ENCODE peak calls at places on chromosomes 5 and 9, in five cellular contexts. One of them, this sample, is unnamed.
A peak's percentile ranks its signal among the peaks of the same experiment; 100 is the strongest.

GRCh38 chr9:92947268-92948031 is at the start of gene FGD3:
- DNase-seq in sigmoid colon: no peak
- DNase-seq in cardiac muscle cell: peak; percentile 52
- DNase-seq in activated CD4-positive, CD25-positive, alpha-beta regulatory T cell treated with anti-CD3 and anti-CD28 coated beads, Interleukin-2, amount 50 U/mL, for 16 hours: no peak
- DNase-seq in effector memory CD4-positive, alpha-beta T cell: no peak
- DNase-seq in this sample: no peak

GRCh38 chr5:177089825-177090641 is 3.3 kb downstream of the FGFR4 start:
- DNase-seq in sigmoid colon: no peak
- DNase-seq in cardiac muscle cell: no peak
- DNase-seq in activated CD4-positive, CD25-positive, alpha-beta regulatory T cell treated with anti-CD3 and anti-CD28 coated beads, Interleukin-2, amount 50 U/mL, for 16 hours: no peak
- DNase-seq in effector memory CD4-positive, alpha-beta T cell: no peak
- DNase-seq in this sample: no peak

GRCh38 chr9:33161011-33161588 is 6.0 kb downstream of the B4GALT1 start:
- DNase-seq in sigmoid colon: peak; percentile 84
- DNase-seq in cardiac muscle cell: no peak
- DNase-seq in activated CD4-positive, CD25-positive, alpha-beta regulatory T cell treated with anti-CD3 and anti-CD28 coated beads, Interleukin-2, amount 50 U/mL, for 16 hours: no peak
- DNase-seq in effector memory CD4-positive, alpha-beta T cell: peak; percentile 40
- DNase-seq in this sample: no peak

GRCh38 chr9:86322973-86323644 is 31.1 kb downstream of the TUT7 start:
- DNase-seq in sigmoid colon: no peak
- DNase-seq in cardiac muscle cell: no peak
- DNase-seq in activated CD4-positive, CD25-positive, alpha-beta regulatory T cell treated with anti-CD3 and anti-CD28 coated beads, Interleukin-2, amount 50 U/mL, for 16 hours: no peak
- DNase-seq in effector memory CD4-positive, alpha-beta T cell: no peak
- DNase-seq in this sample: no peak

GRCh38 chr9:6184749-6185645 is 30.6 kb upstream of the IL33 start:
- DNase-seq in sigmoid colon: no peak
- DNase-seq in cardiac muscle cell: no peak
- DNase-seq in activated CD4-positive, CD25-positive, alpha-beta regulatory T cell treated with anti-CD3 and anti-CD28 coated beads, Interleukin-2, amount 50 U/mL, for 16 hours: no peak
- DNase-seq in effector memory CD4-positive, alpha-beta T cell: no peak
- DNase-seq in this sample: no peak

GRCh38 chr5:173689171-173689676 is 72.8 kb upstream of the BOD1 start:
- DNase-seq in sigmoid colon: no peak
- DNase-seq in cardiac muscle cell: no peak
- DNase-seq in activated CD4-positive, CD25-positive, alpha-beta regulatory T cell treated with anti-CD3 and anti-CD28 coated beads, Interleukin-2, amount 50 U/mL, for 16 hours: no peak
- DNase-seq in effector memory CD4-positive, alpha-beta T cell: no peak
- DNase-seq in this sample: no peak

GRCh38 chr9:83047839-83048775 is 14.8 kb downstream of the RASEF start:
- DNase-seq in sigmoid colon: no peak
- DNase-seq in cardiac muscle cell: no peak
- DNase-seq in activated CD4-positive, CD25-positive, alpha-beta regulatory T cell treated with anti-CD3 and anti-CD28 coated beads, Interleukin-2, amount 50 U/mL, for 16 hours: no peak
- DNase-seq in effector memory CD4-positive, alpha-beta T cell: no peak
- DNase-seq in this sample: no peak

GRCh38 chr5:155089649-155090048 is 76.1 kb downstream of the KIF4B start:
- DNase-seq in sigmoid colon: no peak
- DNase-seq in cardiac muscle cell: no peak
- DNase-seq in activated CD4-positive, CD25-positive, alpha-beta regulatory T cell treated with anti-CD3 and anti-CD28 coated beads, Interleukin-2, amount 50 U/mL, for 16 hours: no peak
- DNase-seq in effector memory CD4-positive, alpha-beta T cell: no peak
- DNase-seq in this sample: no peak

GRCh38 chr5:143837306-143837848 is 25.4 kb downstream of the HMHB1 start:
- DNase-seq in sigmoid colon: no peak
- DNase-seq in cardiac muscle cell: no peak
- DNase-seq in activated CD4-positive, CD25-positive, alpha-beta regulatory T cell treated with anti-CD3 and anti-CD28 coated beads, Interleukin-2, amount 50 U/mL, for 16 hours: no peak
- DNase-seq in effector memory CD4-positive, alpha-beta T cell: no peak
- DNase-seq in this sample: no peak

GRCh38 chr9:7520396-7520795 is 279.2 kb downstream of the DMAC1 start:
- DNase-seq in sigmoid colon: no peak
- DNase-seq in cardiac muscle cell: no peak
- DNase-seq in activated CD4-positive, CD25-positive, alpha-beta regulatory T cell treated with anti-CD3 and anti-CD28 coated beads, Interleukin-2, amount 50 U/mL, for 16 hours: no peak
- DNase-seq in effector memory CD4-positive, alpha-beta T cell: no peak
- DNase-seq in this sample: no peak

GRCh38 chr9:121059998-121060636 is 10.0 kb upstream of the C5 start:
- DNase-seq in sigmoid colon: no peak
- DNase-seq in cardiac muscle cell: peak; percentile 84
- DNase-seq in activated CD4-positive, CD25-positive, alpha-beta regulatory T cell treated with anti-CD3 and anti-CD28 coated beads, Interleukin-2, amount 50 U/mL, for 16 hours: peak; percentile 20
- DNase-seq in effector memory CD4-positive, alpha-beta T cell: no peak
- DNase-seq in this sample: peak; percentile 69

GRCh38 chr9:35114113-35114847 is 1.4 kb downstream of the ATOSB start:
- DNase-seq in sigmoid colon: peak; percentile 93
- DNase-seq in cardiac muscle cell: peak; percentile 90
- DNase-seq in activated CD4-positive, CD25-positive, alpha-beta regulatory T cell treated with anti-CD3 and anti-CD28 coated beads, Interleukin-2, amount 50 U/mL, for 16 hours: peak; percentile 34
- DNase-seq in effector memory CD4-positive, alpha-beta T cell: peak; percentile 72
- DNase-seq in this sample: peak; percentile 90

GRCh38 chr5:174708466-174709207 is 15.7 kb upstream of the MSX2 start:
- DNase-seq in sigmoid colon: peak; percentile 46
- DNase-seq in cardiac muscle cell: no peak
- DNase-seq in activated CD4-positive, CD25-positive, alpha-beta regulatory T cell treated with anti-CD3 and anti-CD28 coated beads, Interleukin-2, amount 50 U/mL, for 16 hours: no peak
- DNase-seq in effector memory CD4-positive, alpha-beta T cell: no peak
- DNase-seq in this sample: no peak

GRCh38 chr9:77926314-77926959 is 105.2 kb downstream of the GNAQ start:
- DNase-seq in sigmoid colon: no peak
- DNase-seq in cardiac muscle cell: no peak
- DNase-seq in activated CD4-positive, CD25-positive, alpha-beta regulatory T cell treated with anti-CD3 and anti-CD28 coated beads, Interleukin-2, amount 50 U/mL, for 16 hours: no peak
- DNase-seq in effector memory CD4-positive, alpha-beta T cell: no peak
- DNase-seq in this sample: no peak

GRCh38 chr5:109921735-109922395 is 232.1 kb downstream of the MAN2A1 start:
- DNase-seq in sigmoid colon: no peak
- DNase-seq in cardiac muscle cell: peak; percentile 83
- DNase-seq in activated CD4-positive, CD25-positive, alpha-beta regulatory T cell treated with anti-CD3 and anti-CD28 coated beads, Interleukin-2, amount 50 U/mL, for 16 hours: peak; percentile 11
- DNase-seq in effector memory CD4-positive, alpha-beta T cell: peak; percentile 3
- DNase-seq in this sample: no peak

GRCh38 chr9:133148351-133149129 is 15.2 kb downstream of the GBGT1 start:
- DNase-seq in sigmoid colon: peak; percentile 88
- DNase-seq in cardiac muscle cell: peak; percentile 22
- DNase-seq in activated CD4-positive, CD25-positive, alpha-beta regulatory T cell treated with anti-CD3 and anti-CD28 coated beads, Interleukin-2, amount 50 U/mL, for 16 hours: no peak
- DNase-seq in effector memory CD4-positive, alpha-beta T cell: peak; percentile 59
- DNase-seq in this sample: peak; percentile 52

GRCh38 chr9:109787735-109788134 is 7.7 kb downstream of the PALM2AKAP2 start:
- DNase-seq in sigmoid colon: no peak
- DNase-seq in cardiac muscle cell: no peak
- DNase-seq in activated CD4-positive, CD25-positive, alpha-beta regulatory T cell treated with anti-CD3 and anti-CD28 coated beads, Interleukin-2, amount 50 U/mL, for 16 hours: no peak
- DNase-seq in effector memory CD4-positive, alpha-beta T cell: no peak
- DNase-seq in this sample: no peak

GRCh38 chr5:126875303-126875785 is 98.4 kb downstream of the LMNB1 start:
- DNase-seq in sigmoid colon: no peak
- DNase-seq in cardiac muscle cell: peak; percentile 58
- DNase-seq in activated CD4-positive, CD25-positive, alpha-beta regulatory T cell treated with anti-CD3 and anti-CD28 coated beads, Interleukin-2, amount 50 U/mL, for 16 hours: no peak
- DNase-seq in effector memory CD4-positive, alpha-beta T cell: no peak
- DNase-seq in this sample: peak; percentile 36

GRCh38 chr9:99834474-99834873 is 12.8 kb downstream of the NR4A3 start:
- DNase-seq in sigmoid colon: no peak
- DNase-seq in cardiac muscle cell: no peak
- DNase-seq in activated CD4-positive, CD25-positive, alpha-beta regulatory T cell treated with anti-CD3 and anti-CD28 coated beads, Interleukin-2, amount 50 U/mL, for 16 hours: no peak
- DNase-seq in effector memory CD4-positive, alpha-beta T cell: no peak
- DNase-seq in this sample: no peak

GRCh38 chr9:37801287-37801850 is 772 bp downstream of the DCAF10 start:
- DNase-seq in sigmoid colon: no peak
- DNase-seq in cardiac muscle cell: peak; percentile 52
- DNase-seq in activated CD4-positive, CD25-positive, alpha-beta regulatory T cell treated with anti-CD3 and anti-CD28 coated beads, Interleukin-2, amount 50 U/mL, for 16 hours: no peak
- DNase-seq in effector memory CD4-positive, alpha-beta T cell: no peak
- DNase-seq in this sample: peak; percentile 44

GRCh38 chr5:34957299-34957698 is 27.9 kb downstream of the DNAJC21 start:
- DNase-seq in sigmoid colon: no peak
- DNase-seq in cardiac muscle cell: no peak
- DNase-seq in activated CD4-positive, CD25-positive, alpha-beta regulatory T cell treated with anti-CD3 and anti-CD28 coated beads, Interleukin-2, amount 50 U/mL, for 16 hours: no peak
- DNase-seq in effector memory CD4-positive, alpha-beta T cell: no peak
- DNase-seq in this sample: no peak

GRCh38 chr5:91946870-91947269 is 563.8 kb upstream of the ARRDC3 start:
- DNase-seq in sigmoid colon: no peak
- DNase-seq in cardiac muscle cell: no peak
- DNase-seq in activated CD4-positive, CD25-positive, alpha-beta regulatory T cell treated with anti-CD3 and anti-CD28 coated beads, Interleukin-2, amount 50 U/mL, for 16 hours: no peak
- DNase-seq in effector memory CD4-positive, alpha-beta T cell: no peak
- DNase-seq in this sample: no peak

GRCh38 chr5:140182803-140183367 is 7.9 kb downstream of the CYSTM1 start:
- DNase-seq in sigmoid colon: peak; percentile 77
- DNase-seq in cardiac muscle cell: peak; percentile 54
- DNase-seq in activated CD4-positive, CD25-positive, alpha-beta regulatory T cell treated with anti-CD3 and anti-CD28 coated beads, Interleukin-2, amount 50 U/mL, for 16 hours: no peak
- DNase-seq in effector memory CD4-positive, alpha-beta T cell: no peak
- DNase-seq in this sample: peak; percentile 61

GRCh38 chr9:16869961-16870605 is 387 bp downstream of the BNC2 start:
- DNase-seq in sigmoid colon: peak; percentile 72
- DNase-seq in cardiac muscle cell: peak; percentile 26
- DNase-seq in activated CD4-positive, CD25-positive, alpha-beta regulatory T cell treated with anti-CD3 and anti-CD28 coated beads, Interleukin-2, amount 50 U/mL, for 16 hours: no peak
- DNase-seq in effector memory CD4-positive, alpha-beta T cell: no peak
- DNase-seq in this sample: no peak

GRCh38 chr9:134320916-134321570 is 5.2 kb upstream of the RXRA start:
- DNase-seq in sigmoid colon: peak; percentile 64
- DNase-seq in cardiac muscle cell: no peak
- DNase-seq in activated CD4-positive, CD25-positive, alpha-beta regulatory T cell treated with anti-CD3 and anti-CD28 coated beads, Interleukin-2, amount 50 U/mL, for 16 hours: no peak
- DNase-seq in effector memory CD4-positive, alpha-beta T cell: no peak
- DNase-seq in this sample: no peak

GRCh38 chr5:157463621-157464407 is 3.8 kb downstream of the NIPAL4 start:
- DNase-seq in sigmoid colon: no peak
- DNase-seq in cardiac muscle cell: no peak
- DNase-seq in activated CD4-positive, CD25-positive, alpha-beta regulatory T cell treated with anti-CD3 and anti-CD28 coated beads, Interleukin-2, amount 50 U/mL, for 16 hours: no peak
- DNase-seq in effector memory CD4-positive, alpha-beta T cell: no peak
- DNase-seq in this sample: no peak

GRCh38 chr9:37325778-37326177 is 96.7 kb upstream of the GRHPR start:
- DNase-seq in sigmoid colon: no peak
- DNase-seq in cardiac muscle cell: no peak
- DNase-seq in activated CD4-positive, CD25-positive, alpha-beta regulatory T cell treated with anti-CD3 and anti-CD28 coated beads, Interleukin-2, amount 50 U/mL, for 16 hours: no peak
- DNase-seq in effector memory CD4-positive, alpha-beta T cell: no peak
- DNase-seq in this sample: no peak

GRCh38 chr9:108671156-108671555 is 184.6 kb downstream of the ACTL7B start:
- DNase-seq in sigmoid colon: no peak
- DNase-seq in cardiac muscle cell: no peak
- DNase-seq in activated CD4-positive, CD25-positive, alpha-beta regulatory T cell treated with anti-CD3 and anti-CD28 coated beads, Interleukin-2, amount 50 U/mL, for 16 hours: no peak
- DNase-seq in effector memory CD4-positive, alpha-beta T cell: no peak
- DNase-seq in this sample: peak; percentile 18

GRCh38 chr5:81006231-81006630 is 46.1 kb downstream of the RASGRF2 start:
- DNase-seq in sigmoid colon: no peak
- DNase-seq in cardiac muscle cell: no peak
- DNase-seq in activated CD4-positive, CD25-positive, alpha-beta regulatory T cell treated with anti-CD3 and anti-CD28 coated beads, Interleukin-2, amount 50 U/mL, for 16 hours: no peak
- DNase-seq in effector memory CD4-positive, alpha-beta T cell: no peak
- DNase-seq in this sample: no peak

GRCh38 chr5:33299621-33300208 is 141.1 kb upstream of the TARS1 start:
- DNase-seq in sigmoid colon: no peak
- DNase-seq in cardiac muscle cell: peak; percentile 45
- DNase-seq in activated CD4-positive, CD25-positive, alpha-beta regulatory T cell treated with anti-CD3 and anti-CD28 coated beads, Interleukin-2, amount 50 U/mL, for 16 hours: no peak
- DNase-seq in effector memory CD4-positive, alpha-beta T cell: no peak
- DNase-seq in this sample: no peak